ENCODE peak calls at places on chromosomes 16 and 17, in seven cellular contexts. I, C, L, E, K, H and N are unnamed samples.

GRCh38 chr16:1159325-1159972 is 6.5 kb downstream of the CACNA1H start:
- DNase-seq in I (no peak), C (no peak), L (peak), E (no peak), K (no peak), H (no peak), N (no peak)

GRCh38 chr17:78883090-78883532 is 19.9 kb downstream of the CEP295NL start:
- DNase-seq in I (no peak), C (peak), L (peak), E (no peak), K (no peak), H (no peak), N (no peak)

GRCh38 chr16:12119562-12119961 is 143.0 kb downstream of the SNX29 start:
- DNase-seq in I (no peak), C (no peak), L (peak), E (no peak), K (no peak), H (no peak), N (no peak)

GRCh38 chr16:68700120-68700519 is 37.0 kb upstream of the CDH1 start:
- DNase-seq in I (no peak), C (no peak), L (no peak), E (no peak), K (no peak), H (no peak), N (no peak)

GRCh38 chr16:22739077-22739476 is 74.9 kb upstream of the HS3ST2 start:
- DNase-seq in I (no peak), C (no peak), L (no peak), E (no peak), K (no peak), H (no peak), N (no peak)

GRCh38 chr17:60253048-60253447 is 103.3 kb downstream of the CA4 start:
- DNase-seq in I (no peak), C (no peak), L (no peak), E (no peak), K (no peak), H (no peak), N (no peak)

GRCh38 chr16:54817940-54818574 is 112.6 kb upstream of the IRX5 start:
- DNase-seq in I (no peak), C (no peak), L (no peak), E (no peak), K (no peak), H (no peak), N (peak)

GRCh38 chr16:51155901-51156810 is 5.1 kb upstream of the SALL1 start:
- DNase-seq in I (no peak), C (no peak), L (no peak), E (no peak), K (no peak), H (no peak), N (peak)

GRCh38 chr17:82674656-82675475 is 23.6 kb downstream of the RAB40B start:
- DNase-seq in I (no peak), C (no peak), L (no peak), E (no peak), K (no peak), H (no peak), N (no peak)

GRCh38 chr17:69860142-69860680 is 214.8 kb upstream of the KCNJ16 start:
- DNase-seq in I (no peak), C (no peak), L (no peak), E (no peak), K (no peak), H (no peak), N (no peak)

GRCh38 chr17:82047379-82047778 is 4.2 kb downstream of the RFNG start:
- DNase-seq in I (no peak), C (no peak), L (no peak), E (no peak), K (no peak), H (no peak), N (no peak)

GRCh38 chr16:76280421-76280820 is 3.2 kb downstream of the CNTNAP4 start:
- DNase-seq in I (no peak), C (no peak), L (no peak), E (no peak), K (no peak), H (no peak), N (no peak)

GRCh38 chr16:54936979-54937672 is 6.5 kb downstream of the IRX5 start:
- DNase-seq in I (no peak), C (no peak), L (no peak), E (no peak), K (no peak), H (no peak), N (peak)

GRCh38 chr16:85555549-85556455 is 57.3 kb upstream of the GSE1 start:
- DNase-seq in I (peak), C (peak), L (peak), E (peak), K (no peak), H (no peak), N (peak)

GRCh38 chr16:47753620-47754019 is 292.5 kb downstream of the PHKB start:
- DNase-seq in I (no peak), C (no peak), L (no peak), E (no peak), K (no peak), H (no peak), N (no peak)

GRCh38 chr17:29163563-29163962 is 16.6 kb downstream of the MYO18A start:
- DNase-seq in I (no peak), C (no peak), L (no peak), E (no peak), K (no peak), H (no peak), N (no peak)

GRCh38 chr17:65694601-65695000 is 133.2 kb upstream of the AXIN2 start:
- DNase-seq in I (no peak), C (no peak), L (no peak), E (no peak), K (no peak), H (no peak), N (no peak)

GRCh38 chr16:26263406-26263805 is 571.6 kb downstream of the HS3ST4 start:
- DNase-seq in I (no peak), C (no peak), L (no peak), E (no peak), K (no peak), H (no peak), N (no peak)

GRCh38 chr16:88809068-88809675 is 2.6 kb downstream of the APRT start:
- DNase-seq in I (no peak), C (no peak), L (no peak), E (no peak), K (no peak), H (no peak), N (no peak)

GRCh38 chr17:57166803-57167202 is 81.8 kb downstream of the AKAP1 start:
- DNase-seq in I (no peak), C (no peak), L (no peak), E (no peak), K (no peak), H (no peak), N (peak)

GRCh38 chr16:30949655-30950515 is 1.0 kb downstream of the ORAI3 start:
- DNase-seq in I (no peak), C (peak), L (peak), E (peak), K (no peak), H (no peak), N (peak)

GRCh38 chr16:83744521-83744981 is 63.2 kb upstream of the HSBP1 start:
- DNase-seq in I (no peak), C (peak), L (no peak), E (no peak), K (no peak), H (no peak), N (no peak)

GRCh38 chr17:63826468-63827001 is 696 bp upstream of the PSMC5 start:
- DNase-seq in I (no peak), C (no peak), L (no peak), E (no peak), K (no peak), H (no peak), N (peak)

GRCh38 chr17:76359375-76359774 is 5.7 kb upstream of the PRPSAP1 start:
- DNase-seq in I (no peak), C (no peak), L (no peak), E (no peak), K (no peak), H (no peak), N (no peak)

GRCh38 chr16:66905633-66906539 is 12.8 kb downstream of the CDH16 start:
- DNase-seq in I (peak), C (peak), L (peak), E (peak), K (no peak), H (no peak), N (peak)

GRCh38 chr16:27313422-27314160 is at the start of gene IL4R:
- DNase-seq in I (peak), C (peak), L (peak), E (peak), K (peak), H (peak), N (peak)

GRCh38 chr16:2821483-2822157 is 4.6 kb downstream of the PRSS21 start:
- DNase-seq in I (no peak), C (no peak), L (no peak), E (no peak), K (no peak), H (no peak), N (no peak)

GRCh38 chr16:72202014-72202413 is 30.1 kb upstream of the PMFBP1 start:
- DNase-seq in I (no peak), C (no peak), L (no peak), E (no peak), K (no peak), H (no peak), N (no peak)